ENCODE peak calls at places on chromosomes 13 and 19, in nine cellular contexts. V is AG04449, P is hepatocyte, A is astrocyte of the spinal cord, L is foreskin fibroblast, I is GM23248, E is tibial nerve, C is keratinocyte, S is GM23338. Q is an unnamed sample.
A peak's percentile ranks its signal among the peaks of the same experiment; 100 is the strongest.

GRCh38 chr19:46571495-46571894 is 29.6 kb upstream of the CALM3 start:
- DNase-seq in V (no peak), P (peak; percentile 24), A (no peak), L (peak; percentile 29), I (peak; percentile 30), E (no peak), C (no peak), S (peak; percentile 91), Q (no peak)

GRCh38 chr13:43664700-43665191 is 122.0 kb downstream of the ENOX1 start:
- DNase-seq in V (peak; percentile 57), P (peak; percentile 59), A (peak; percentile 75), L (peak; percentile 70), I (peak; percentile 75), E (no peak), C (no peak), S (peak; percentile 21), Q (peak; percentile 4)

GRCh38 chr13:50415428-50415827 is 400.2 kb downstream of the KCNRG start:
- DNase-seq in V (no peak), P (no peak), A (no peak), L (no peak), I (no peak), E (no peak), C (no peak), S (no peak), Q (no peak)

GRCh38 chr13:45500492-45501174 is 35.9 kb downstream of the COG3 start:
- DNase-seq in V (no peak), P (no peak), A (peak; percentile 97), L (peak; percentile 90), I (peak; percentile 82), E (no peak), C (peak; percentile 56), S (no peak), Q (peak; percentile 83)

GRCh38 chr13:50829896-50830295 is 13.6 kb downstream of the DLEU7 start:
- DNase-seq in V (no peak), P (no peak), A (no peak), L (peak; percentile 81), I (peak; percentile 75), E (no peak), C (no peak), S (no peak), Q (no peak)

GRCh38 chr19:46604781-46605355 is 3.7 kb downstream of the CALM3 start:
- DNase-seq in V (no peak), P (peak; percentile 8), A (no peak), L (peak; percentile 39), I (no peak), E (no peak), C (no peak), S (no peak), Q (no peak)

GRCh38 chr19:47272448-47273312 is 2.0 kb upstream of the INAFM1 start:
- DNase-seq in V (no peak), P (no peak), A (no peak), L (peak; percentile 52), I (peak; percentile 52), E (peak; percentile 47), C (no peak), S (peak; percentile 50), Q (no peak)

GRCh38 chr13:73684750-73685149 is 449.5 kb downstream of the KLF12 start:
- DNase-seq in V (no peak), P (no peak), A (no peak), L (no peak), I (no peak), E (no peak), C (no peak), S (no peak), Q (no peak)

GRCh38 chr13:86856996-86857395 is 814.2 kb upstream of the SLITRK5 start:
- DNase-seq in V (no peak), P (no peak), A (peak; percentile 54), L (no peak), I (peak; percentile 10), E (no peak), C (no peak), S (peak; percentile 46), Q (peak; percentile 41)

GRCh38 chr19:21430674-21431073 is 33.7 kb downstream of the ZNF493 start:
- DNase-seq in V (no peak), P (no peak), A (no peak), L (no peak), I (no peak), E (no peak), C (no peak), S (no peak), Q (no peak)
- H3K4me3 ChIP-seq in V (no peak overlapping the region), P (no peak overlapping the region), A (no peak overlapping the region), L (no peak overlapping the region), I (no peak overlapping the region), E (no peak overlapping the region), C (no peak overlapping the region), S (no peak overlapping the region), Q (no peak overlapping the region)

GRCh38 chr13:49342404-49342803 is 94.7 kb downstream of the CDADC1 start:
- DNase-seq in V (no peak), P (no peak), A (no peak), L (no peak), I (no peak), E (no peak), C (no peak), S (no peak), Q (no peak)
- H3K4me3 ChIP-seq in V (no peak overlapping the region), P (no peak overlapping the region), A (no peak overlapping the region), L (no peak overlapping the region), I (no peak overlapping the region), E (no peak overlapping the region), C (no peak overlapping the region), S (no peak overlapping the region), Q (no peak overlapping the region)

GRCh38 chr19:10641248-10641647 is 12.9 kb upstream of the ILF3 start:
- DNase-seq in V (no peak), P (no peak), A (no peak), L (no peak), I (no peak), E (no peak), C (no peak), S (no peak), Q (no peak)

GRCh38 chr19:10642473-10642872 is 11.7 kb upstream of the ILF3 start:
- DNase-seq in V (no peak), P (no peak), A (no peak), L (no peak), I (no peak), E (no peak), C (no peak), S (no peak), Q (no peak)

GRCh38 chr19:10644351-10645007 is 9.7 kb upstream of the ILF3 start:
- DNase-seq in V (no peak), P (peak; percentile 92), A (peak; percentile 66), L (peak; percentile 92), I (peak; percentile 88), E (peak; percentile 82), C (no peak), S (peak; percentile 94), Q (no peak)

GRCh38 chr19:10643968-10644290 is 10.2 kb upstream of the ILF3 start:
- DNase-seq in V (no peak), P (peak; percentile 56), A (peak; percentile 22), L (peak; percentile 70), I (no peak), E (no peak), C (no peak), S (no peak), Q (no peak)

DNA sequence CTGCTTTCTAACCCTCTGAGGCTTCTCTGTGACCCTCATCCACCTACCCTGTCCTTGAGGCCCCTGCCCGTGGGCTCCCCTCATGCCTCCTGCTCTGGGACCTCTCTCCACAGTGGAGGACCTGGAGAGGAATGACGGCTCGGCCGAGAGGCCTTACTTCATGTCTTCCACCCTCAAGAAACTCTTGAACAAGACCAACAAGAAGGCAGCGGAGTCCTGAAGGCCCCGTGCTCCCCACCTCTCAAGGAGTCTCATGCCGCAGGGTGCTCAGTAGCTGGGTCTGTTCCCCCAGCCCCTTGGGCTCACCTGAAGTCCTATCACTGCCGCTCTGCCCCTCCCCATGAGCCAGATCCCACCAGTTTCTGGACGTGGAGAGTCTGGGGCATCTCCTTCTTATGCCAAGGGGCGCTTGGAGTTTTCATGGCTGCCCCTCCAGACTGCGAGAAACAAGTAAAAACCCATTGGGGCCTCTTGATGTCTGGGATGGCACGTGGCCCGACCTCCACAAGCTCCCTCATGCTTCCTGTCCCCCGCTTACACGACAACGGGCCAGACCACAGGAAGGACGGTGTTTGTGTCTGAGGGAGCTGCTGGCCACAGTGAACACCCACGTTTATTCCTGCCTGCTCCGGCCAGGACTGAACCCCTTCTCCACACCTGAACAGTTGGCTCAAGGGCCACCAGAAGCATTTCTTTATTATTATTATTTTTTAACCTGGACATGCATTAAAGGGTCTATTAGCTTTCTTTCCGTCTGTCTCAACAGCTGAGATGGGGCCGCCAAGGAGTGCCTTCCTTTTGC is 10.8 kb upstream of the ILF3 start:
- DNase-seq in V (no peak), P (no peak), A (no peak), L (no peak), I (no peak), E (no peak), C (no peak), S (no peak), Q (no peak)
- H3K4me3 ChIP-seq in V (no peak overlapping the region), P (no peak overlapping the region), A (no peak overlapping the region), L (no peak overlapping the region), I (no peak overlapping the region), E (no peak overlapping the region), C (no peak overlapping the region), S (no peak overlapping the region), Q (no peak overlapping the region)

GRCh38 chr19:6587093-6587820 is 3.7 kb downstream of the CD70 start:
- DNase-seq in V (no peak), P (no peak), A (no peak), L (peak; percentile 12), I (peak; percentile 64), E (no peak), C (no peak), S (peak; percentile 77), Q (no peak)
- H3K4me3 ChIP-seq in V (peak overlapping the region; percentile 42), P (peak overlapping the region; percentile 15), A (no peak overlapping the region), L (no peak overlapping the region), I (peak overlapping the region; percentile 43), E (no peak overlapping the region), C (peak overlapping the region; percentile 47), S (peak overlapping the region; percentile 74), Q (no peak overlapping the region)

GRCh38 chr19:4456566-4456842 is 1.1 kb downstream of the UBXN6 start:
- DNase-seq in V (no peak), P (peak; percentile 86), A (peak; percentile 64), L (peak; percentile 85), I (peak; percentile 89), E (no peak), C (peak; percentile 65), S (no peak), Q (no peak)

GRCh38 chr19:4455742-4456565 is 1.6 kb downstream of the UBXN6 start:
- DNase-seq in V (no peak), P (peak; percentile 79), A (peak; percentile 66), L (peak; percentile 88), I (peak; percentile 92), E (peak; percentile 47), C (no peak), S (no peak), Q (peak; percentile 77)

GRCh38 chr19:4453232-4454179 is 4.1 kb downstream of the UBXN6 start:
- DNase-seq in V (no peak), P (no peak), A (no peak), L (no peak), I (no peak), E (no peak), C (no peak), S (no peak), Q (no peak)

GRCh38 chr19:4454621-4454951 is 3.0 kb downstream of the UBXN6 start:
- DNase-seq in V (no peak), P (no peak), A (no peak), L (no peak), I (no peak), E (no peak), C (no peak), S (no peak), Q (no peak)

GRCh38 chr19:4454952-4455738 is 2.4 kb downstream of the UBXN6 start:
- DNase-seq in V (no peak), P (peak; percentile 54), A (peak; percentile 31), L (peak; percentile 86), I (peak; percentile 89), E (no peak), C (peak; percentile 68), S (no peak), Q (no peak)
- H3K4me3 ChIP-seq in V (peak overlapping the region; percentile 91), P (no peak overlapping the region), A (peak overlapping the region; percentile 85), L (peak overlapping the region; percentile 73), I (peak overlapping the region; percentile 85), E (peak overlapping the region; percentile 84), C (peak overlapping the region; percentile 78), S (no peak overlapping the region), Q (peak overlapping the region; percentile 3)

Q was measured in kidney epithelial cell.